ENCODE peak calls at places on chromosome 11, in seven cellular contexts. R is PC-3; D is CD8-positive, alpha-beta memory T cell; E is pancreas; Y is hepatocyte; L is GM23248; S is left ventricle myocardium inferior. T is an unnamed sample.

GRCh38 chr11:72792437-72793021 is 1.3 kb downstream of the STARD10 start:
- DNase-seq in R (no peak), D (no peak), E (no peak), Y (no peak), L (no peak), S (no peak), T (no peak)

GRCh38 chr11:24043842-24044241 is 453.0 kb upstream of the LUZP2 start:
- DNase-seq in R (no peak), D (no peak), E (no peak), Y (no peak), L (no peak), S (no peak), T (no peak)

GRCh38 chr11:19676508-19677379 is 35.9 kb upstream of the NAV2 start:
- DNase-seq in R (no peak), D (no peak), E (no peak), Y (no peak), L (no peak), S (no peak), T (peak)

GRCh38 chr11:74347381-74347780 is 35.9 kb upstream of the P4HA3 start:
- DNase-seq in R (no peak), D (no peak), E (no peak), Y (no peak), L (peak), S (no peak), T (no peak)

GRCh38 chr11:613369-613968 is 2.3 kb downstream of the IRF7 start:
- DNase-seq in R (peak), D (peak), E (peak), Y (peak), L (no peak), S (peak), T (peak)

GRCh38 chr11:58006940-58007339 is 16.7 kb upstream of the OR9Q1 start:
- DNase-seq in R (peak), D (no peak), E (no peak), Y (no peak), L (peak), S (no peak), T (peak)

GRCh38 chr11:31323145-31323544 is 46.4 kb downstream of the DCDC1 start:
- DNase-seq in R (no peak), D (no peak), E (no peak), Y (no peak), L (no peak), S (no peak), T (no peak)

GRCh38 chr11:55942785-55943392 is 6.7 kb upstream of the OR5I1 start:
- DNase-seq in R (peak), D (no peak), E (no peak), Y (peak), L (peak), S (no peak), T (peak)

GRCh38 chr11:68369161-68369560 is 56.8 kb downstream of the LRP5 start:
- DNase-seq in R (no peak), D (no peak), E (no peak), Y (no peak), L (no peak), S (no peak), T (no peak)

GRCh38 chr11:79244175-79244804 is 196.5 kb downstream of the TENM4 start:
- DNase-seq in R (peak), D (no peak), E (no peak), Y (peak), L (peak), S (no peak), T (no peak)

GRCh38 chr11:45741582-45741981 is 63.4 kb upstream of the SLC35C1 start:
- DNase-seq in R (no peak), D (no peak), E (no peak), Y (no peak), L (no peak), S (no peak), T (no peak)

GRCh38 chr11:3164138-3164539 is 971 bp downstream of the OSBPL5 start:
- DNase-seq in R (no peak), D (peak), E (peak), Y (no peak), L (peak), S (peak), T (no peak)
- H3K27ac ChIP-seq in R (no peak), D (peak), E (no peak), Y (no peak), L (no peak), S (peak), T (peak)

GRCh38 chr11:93063101-93063500 is 93.7 kb downstream of the MTNR1B start:
- DNase-seq in R (no peak), D (no peak), E (no peak), Y (no peak), L (no peak), S (no peak), T (no peak)

GRCh38 chr11:93054279-93054678 is 84.8 kb downstream of the MTNR1B start:
- DNase-seq in R (peak), D (no peak), E (no peak), Y (no peak), L (peak), S (no peak), T (no peak)

GRCh38 chr11:93053864-93054263 is 84.4 kb downstream of the MTNR1B start:
- DNase-seq in R (no peak), D (no peak), E (no peak), Y (no peak), L (no peak), S (no peak), T (no peak)

GRCh38 chr11:93054881-93055280 is 85.4 kb downstream of the MTNR1B start:
- DNase-seq in R (peak), D (no peak), E (no peak), Y (peak), L (peak), S (no peak), T (peak)

DNA sequence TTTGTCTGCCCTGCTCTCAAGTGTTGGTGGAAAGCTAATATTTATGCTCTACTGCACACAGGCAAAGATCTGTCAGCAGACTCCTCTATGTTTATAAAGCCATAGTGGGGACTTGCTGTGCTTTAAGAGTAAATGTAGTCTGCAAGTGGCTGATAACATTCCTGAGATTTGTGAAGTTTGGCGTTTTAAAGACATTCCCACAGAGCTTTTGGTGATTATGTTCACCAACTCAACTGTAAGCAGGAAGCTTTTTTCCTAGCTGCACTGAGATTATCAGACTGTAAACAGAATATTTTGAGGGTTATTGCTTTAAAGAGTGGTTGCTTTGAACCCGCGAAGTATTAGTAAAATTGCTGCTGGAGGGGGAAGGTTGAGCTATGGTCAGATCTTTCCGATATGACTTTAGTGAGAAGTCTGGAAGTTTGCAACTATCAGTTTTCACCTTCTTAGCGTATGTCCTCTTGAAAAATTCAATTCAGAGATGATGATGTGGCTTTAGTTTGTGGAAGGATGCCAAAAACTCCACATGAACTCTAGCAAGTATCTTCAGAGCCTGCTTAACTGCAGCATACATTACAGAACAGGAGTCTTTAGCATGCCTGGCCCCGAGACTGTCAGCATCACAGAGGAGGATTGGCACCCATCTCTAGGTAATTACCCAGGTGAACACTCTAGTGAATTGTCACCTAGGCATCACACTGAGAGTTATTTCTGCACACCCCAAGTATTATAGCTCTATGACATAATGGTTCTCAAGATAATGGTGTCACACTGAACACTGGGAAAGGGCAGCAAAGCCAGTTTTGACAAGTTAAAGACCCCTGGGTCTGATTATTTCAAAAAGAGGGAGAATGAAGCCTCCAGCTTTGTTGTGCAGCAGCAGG is 89.9 kb downstream of the MTNR1B start:
- DNase-seq in R (no peak), D (no peak), E (no peak), Y (peak), L (peak), S (no peak), T (peak)
- H3K27ac ChIP-seq in R (no peak), D (no peak), E (no peak), Y (no peak), L (no peak), S (no peak), T (no peak)

GRCh38 chr11:128757235-128757711 is 63.4 kb downstream of the FLI1 start:
- DNase-seq in R (peak), D (peak), E (no peak), Y (no peak), L (peak), S (no peak), T (peak)
- H3K27ac ChIP-seq in R (no peak), D (no peak), E (no peak), Y (no peak), L (no peak), S (peak), T (no peak)

GRCh38 chr11:101441747-101442146 is 142.1 kb downstream of the TRPC6 start:
- DNase-seq in R (peak), D (no peak), E (peak), Y (no peak), L (no peak), S (peak), T (no peak)
- H3K27ac ChIP-seq in R (no peak), D (no peak), E (peak), Y (no peak), L (peak), S (peak), T (no peak)

GRCh38 chr11:123386746-123387510 is 43.1 kb upstream of the GRAMD1B start:
- DNase-seq in R (no peak), D (no peak), E (no peak), Y (no peak), L (peak), S (no peak), T (no peak)
- H3K27ac ChIP-seq in R (no peak), D (no peak), E (no peak), Y (no peak), L (peak), S (peak), T (no peak)

T was measured in A673.